ENCODE peak calls at places on chromosome 6, in six cellular contexts. Z is ELF-1, I is SJSA1, T is GM13976, G is neural progenitor cell, R is nucleus accumbens. L is an unnamed sample.

GRCh38 chr6:17268114-17268513 is 13.0 kb upstream of the RBM24 start:
- DNase-seq in Z (no peak), I (no peak), T (no peak), G (no peak), R (no peak), L (no peak)

GRCh38 chr6:43628392-43629103 is 516 bp downstream of the GTPBP2 start:
- DNase-seq in Z (peak; percentile 69), I (peak; percentile 70), T (peak; percentile 68), G (peak; percentile 76), R (peak; percentile 33), L (peak; percentile 89)

GRCh38 chr6:5398530-5398929 is 137.2 kb downstream of the FARS2 start:
- DNase-seq in Z (no peak), I (no peak), T (peak; percentile 29), G (peak; percentile 47), R (no peak), L (peak; percentile 61)

GRCh38 chr6:85483041-85483700 is 33.3 kb downstream of the NT5E start:
- DNase-seq in Z (peak; percentile 84), I (peak; percentile 78), T (peak; percentile 55), G (peak; percentile 63), R (peak; percentile 53), L (peak; percentile 79)

GRCh38 chr6:111080713-111081112 is 6.6 kb upstream of the SLC16A10 start:
- DNase-seq in Z (no peak), I (no peak), T (no peak), G (no peak), R (no peak), L (no peak)

GRCh38 chr6:111585241-111585968 is 20.3 kb downstream of the TRAF3IP2 start:
- DNase-seq in Z (no peak), I (no peak), T (no peak), G (no peak), R (no peak), L (no peak)

GRCh38 chr6:53151676-53152075 is 3.0 kb upstream of the GCM1 start:
- DNase-seq in Z (peak; percentile 60), I (no peak), T (no peak), G (peak; percentile 37), R (no peak), L (peak; percentile 79)

GRCh38 chr6:132798820-132799538 is 542 bp upstream of the SLC18B1 start:
- DNase-seq in Z (peak; percentile 59), I (no peak), T (peak; percentile 78), G (peak; percentile 62), R (peak; percentile 35), L (peak; percentile 84)

GRCh38 chr6:44489912-44490604 is 102.6 kb downstream of the CDC5L start:
- DNase-seq in Z (no peak), I (peak; percentile 82), T (no peak), G (no peak), R (no peak), L (no peak)

GRCh38 chr6:129646617-129647016 is 63.4 kb downstream of the ARHGAP18 start:
- DNase-seq in Z (no peak), I (no peak), T (no peak), G (no peak), R (no peak), L (no peak)

GRCh38 chr6:148857817-148858390 is 111.1 kb downstream of the UST start:
- DNase-seq in Z (no peak), I (peak; percentile 57), T (no peak), G (no peak), R (no peak), L (no peak)